ENCODE peak calls at places on chromosomes 2 and 18, in eight cellular contexts. O is Calu3, J is A549, P is progenitor cell of endocrine pancreas, Z is GM20000, L is fibroblast of pulmonary artery, Q is psoas muscle, I is B cell. S is an unnamed sample.

GRCh38 chr2:30425326-30425725 is 21.7 kb upstream of the LCLAT1 start:
- DNase-seq in O (no peak), J (no peak), P (no peak), Z (no peak), L (no peak), Q (peak), I (no peak), S (peak)

GRCh38 chr18:74489631-74490030 is 6.5 kb upstream of the CNDP2 start:
- DNase-seq in O (no peak), J (no peak), P (no peak), Z (no peak), L (peak), Q (no peak), I (no peak), S (peak)

GRCh38 chr18:48765053-48765452 is 185.7 kb downstream of the SMAD7 start:
- DNase-seq in O (no peak), J (no peak), P (no peak), Z (no peak), L (no peak), Q (peak), I (no peak), S (no peak)

GRCh38 chr18:45566025-45566740 is 49.1 kb upstream of the SLC14A2 start:
- DNase-seq in O (no peak), J (no peak), P (no peak), Z (no peak), L (peak), Q (no peak), I (no peak), S (peak)

GRCh38 chr2:108912629-108912902 is 76.5 kb downstream of the EDAR start:
- DNase-seq in O (no peak), J (no peak), P (no peak), Z (no peak), L (no peak), Q (no peak), I (no peak), S (no peak)

GRCh38 chr2:176534798-176535479 is 265.7 kb downstream of the MTX2 start:
- DNase-seq in O (no peak), J (no peak), P (no peak), Z (no peak), L (no peak), Q (no peak), I (no peak), S (peak)

GRCh38 chr2:241179894-241180293 is 8.6 kb upstream of the ANO7 start:
- DNase-seq in O (no peak), J (no peak), P (no peak), Z (peak), L (peak), Q (no peak), I (no peak), S (peak)

GRCh38 chr2:100416939-100417744 is at the start of gene CHST10:
- DNase-seq in O (peak), J (peak), P (peak), Z (peak), L (peak), Q (peak), I (peak), S (peak)

GRCh38 chr2:120230515-120231471 is 7.6 kb upstream of the TMEM185B start:
- DNase-seq in O (no peak), J (no peak), P (no peak), Z (no peak), L (no peak), Q (peak), I (no peak), S (no peak)

GRCh38 chr18:50097702-50098101 is 97.2 kb downstream of the MYO5B start:
- DNase-seq in O (peak), J (no peak), P (no peak), Z (no peak), L (no peak), Q (peak), I (no peak), S (no peak)

GRCh38 chr2:143954208-143954607 is 565.7 kb downstream of the ZEB2 start:
- DNase-seq in O (no peak), J (no peak), P (no peak), Z (no peak), L (peak), Q (no peak), I (no peak), S (peak)

GRCh38 chr2:181317511-181317910 is 139.7 kb upstream of the ITGA4 start:
- DNase-seq in O (no peak), J (no peak), P (no peak), Z (no peak), L (no peak), Q (no peak), I (no peak), S (no peak)

GRCh38 chr2:24613154-24613814 is 122.2 kb downstream of the NCOA1 start:
- DNase-seq in O (peak), J (peak), P (no peak), Z (peak), L (peak), Q (peak), I (peak), S (peak)

GRCh38 chr2:174035981-174036742 is 71.0 kb upstream of the SP3 start:
- DNase-seq in O (no peak), J (no peak), P (no peak), Z (no peak), L (peak), Q (peak), I (no peak), S (peak)

GRCh38 chr2:618005-618404 is 59.2 kb downstream of the TMEM18 start:
- DNase-seq in O (no peak), J (no peak), P (no peak), Z (no peak), L (no peak), Q (no peak), I (no peak), S (no peak)

GRCh38 chr2:206275274-206276160 is 1.1 kb downstream of the ZDBF2 start:
- DNase-seq in O (no peak), J (peak), P (no peak), Z (peak), L (peak), Q (no peak), I (peak), S (peak)

GRCh38 chr2:63053889-63054725 is 3.5 kb downstream of the OTX1 start:
- DNase-seq in O (no peak), J (no peak), P (peak), Z (peak), L (no peak), Q (no peak), I (peak), S (no peak)

GRCh38 chr18:13387856-13388548 is 169.4 kb downstream of the LDLRAD4 start:
- DNase-seq in O (no peak), J (no peak), P (no peak), Z (no peak), L (no peak), Q (no peak), I (no peak), S (peak)

GRCh38 chr18:8635087-8635486 is 25.9 kb downstream of the RAB12 start:
- DNase-seq in O (no peak), J (no peak), P (no peak), Z (no peak), L (peak), Q (no peak), I (no peak), S (peak)

GRCh38 chr2:199955339-199956061 is at the start of the genes MAIP1 and TYW5:
- DNase-seq in O (peak), J (peak), P (peak), Z (peak), L (peak), Q (peak), I (peak), S (peak)
- TF ChIP-seq CTCF in O (no peak), J (no peak), P (peak), Z (no peak), L (peak), Q (peak), I (no peak), S (peak)

GRCh38 chr2:68974251-68974650 is at the start of gene GKN1:
- DNase-seq in O (no peak), J (no peak), P (no peak), Z (no peak), L (no peak), Q (no peak), I (no peak), S (peak)
- TF ChIP-seq CTCF in O (no peak), J (no peak), P (no peak), Z (no peak), L (no peak), Q (no peak), I (no peak), S (no peak)

GRCh38 chr2:197804049-197804757 is at the start of gene PLCL1:
- DNase-seq in O (peak), J (peak), P (peak), Z (peak), L (peak), Q (peak), I (peak), S (peak)
- TF ChIP-seq CTCF in O (no peak), J (no peak), P (no peak), Z (no peak), L (no peak), Q (peak), I (no peak), S (no peak)

GRCh38 chr2:224379986-224380385 is 21.9 kb downstream of the FAM124B start:
- DNase-seq in O (no peak), J (no peak), P (no peak), Z (no peak), L (no peak), Q (no peak), I (no peak), S (no peak)

GRCh38 chr2:224381913-224382647 is 19.8 kb downstream of the FAM124B start:
- DNase-seq in O (no peak), J (no peak), P (no peak), Z (no peak), L (peak), Q (no peak), I (no peak), S (peak)

GRCh38 chr2:224382973-224383555 is 18.8 kb downstream of the FAM124B start:
- DNase-seq in O (no peak), J (no peak), P (no peak), Z (no peak), L (no peak), Q (no peak), I (no peak), S (no peak)

GRCh38 chr2:224379210-224379609 is 22.7 kb downstream of the FAM124B start:
- DNase-seq in O (no peak), J (no peak), P (no peak), Z (no peak), L (no peak), Q (no peak), I (no peak), S (no peak)

GRCh38 chr2:224378087-224379085 is 23.5 kb downstream of the FAM124B start:
- DNase-seq in O (no peak), J (no peak), P (no peak), Z (no peak), L (no peak), Q (no peak), I (no peak), S (no peak)
- TF ChIP-seq CTCF in O (peak), J (no peak), P (no peak), Z (no peak), L (peak), Q (no peak), I (no peak), S (peak)

GRCh38 chr2:175478369-175478768 is 296.9 kb upstream of the ATP5MC3 start:
- DNase-seq in O (peak), J (no peak), P (no peak), Z (no peak), L (no peak), Q (no peak), I (no peak), S (no peak)

GRCh38 chr2:175476950-175477349 is 295.4 kb upstream of the ATP5MC3 start:
- DNase-seq in O (no peak), J (no peak), P (no peak), Z (no peak), L (no peak), Q (peak), I (no peak), S (no peak)

GRCh38 chr2:175476374-175476773 is 294.9 kb upstream of the ATP5MC3 start:
- DNase-seq in O (no peak), J (no peak), P (no peak), Z (no peak), L (no peak), Q (no peak), I (no peak), S (no peak)
- TF ChIP-seq CTCF in O (no peak), J (no peak), P (no peak), Z (no peak), L (no peak), Q (no peak), I (no peak), S (no peak)

DNA sequence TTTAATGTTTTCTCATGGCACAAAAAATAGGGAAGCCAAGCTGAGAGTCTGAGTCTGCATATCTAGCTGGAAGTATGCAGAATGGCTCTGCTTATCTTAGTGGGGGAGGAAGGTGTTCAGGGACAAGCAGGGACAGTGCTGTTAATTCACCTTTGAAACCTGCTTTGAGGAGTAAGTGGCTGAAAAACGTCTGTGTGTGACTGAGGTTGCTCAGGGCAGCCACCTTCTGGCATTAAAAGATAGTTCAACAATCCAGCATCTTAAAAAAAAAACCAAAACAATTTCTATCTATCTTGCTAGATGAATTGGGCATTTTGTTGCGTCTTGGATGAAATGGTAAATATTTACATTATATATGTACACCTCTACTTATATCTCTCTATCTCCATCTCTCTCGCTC is 2.0 kb upstream of the TRPM8 start:
- DNase-seq in O (no peak), J (peak), P (no peak), Z (no peak), L (peak), Q (no peak), I (no peak), S (no peak)
- TF ChIP-seq CTCF in O (no peak), J (peak), P (peak), Z (no peak), L (peak), Q (no peak), I (no peak), S (no peak)

GRCh38 chr18:12377556-12378553 is 828 bp upstream of the AFG3L2 start:
- DNase-seq in O (no peak), J (no peak), P (no peak), Z (no peak), L (no peak), Q (no peak), I (no peak), S (no peak)
- TF ChIP-seq CTCF in O (no peak), J (no peak), P (peak), Z (no peak), L (peak), Q (peak), I (no peak), S (peak)

S was measured in AG10803.